ENCODE peak calls at places on chromosome 20, in ten cellular contexts. One of them, this sample, is unnamed.

GRCh38 chr20:58235010-58235409 is 6.6 kb upstream of the ANKRD60 start:
- DNase-seq in progenitor cell of endocrine pancreas: no peak
- DNase-seq in posterior cingulate gyrus: no peak
- DNase-seq in OCI-LY7: no peak
- DNase-seq in activated T-cell treated with anti-CD3 and anti-CD28 coated beads, Interleukin-2, amount 50 U/mL, for 4 hours: no peak
- DNase-seq in amygdala: no peak
- DNase-seq in T-helper 2 cell: peak
- DNase-seq in stimulated activated CD4-positive, alpha-beta T cell treated with anti-CD3 and anti-CD28 coated beads, Interleukin-1b, Interleukin-23, amount 100 ng/mL, for 1 hour: no peak
- DNase-seq in effector CD4-positive, alpha-beta T cell: no peak
- DNase-seq in B cell: no peak
- DNase-seq in this sample: no peak

GRCh38 chr20:45419188-45420091 is 3.5 kb downstream of the PIGT start:
- DNase-seq in amygdala: no peak
- DNase-seq in posterior cingulate gyrus: peak
- DNase-seq in T-helper 2 cell: no peak
- DNase-seq in OCI-LY7: peak
- DNase-seq in B cell: peak
- DNase-seq in progenitor cell of endocrine pancreas: no peak
- DNase-seq in activated T-cell treated with anti-CD3 and anti-CD28 coated beads, Interleukin-2, amount 50 U/mL, for 4 hours: no peak
- DNase-seq in stimulated activated CD4-positive, alpha-beta T cell treated with anti-CD3 and anti-CD28 coated beads, Interleukin-1b, Interleukin-23, amount 100 ng/mL, for 1 hour: no peak
- DNase-seq in effector CD4-positive, alpha-beta T cell: no peak
- DNase-seq in this sample: peak

GRCh38 chr20:60037120-60037499 is 78.9 kb downstream of the CDH26 start:
- DNase-seq in activated T-cell treated with anti-CD3 and anti-CD28 coated beads, Interleukin-2, amount 50 U/mL, for 4 hours: no peak
- DNase-seq in stimulated activated CD4-positive, alpha-beta T cell treated with anti-CD3 and anti-CD28 coated beads, Interleukin-1b, Interleukin-23, amount 100 ng/mL, for 1 hour: no peak
- DNase-seq in effector CD4-positive, alpha-beta T cell: no peak
- DNase-seq in amygdala: no peak
- DNase-seq in T-helper 2 cell: no peak
- DNase-seq in progenitor cell of endocrine pancreas: no peak
- DNase-seq in B cell: no peak
- DNase-seq in OCI-LY7: no peak
- DNase-seq in posterior cingulate gyrus: no peak
- DNase-seq in this sample: no peak

GRCh38 chr20:47493175-47493953 is 8.3 kb upstream of the NCOA3 start:
- DNase-seq in posterior cingulate gyrus: peak
- DNase-seq in activated T-cell treated with anti-CD3 and anti-CD28 coated beads, Interleukin-2, amount 50 U/mL, for 4 hours: peak
- DNase-seq in T-helper 2 cell: no peak
- DNase-seq in stimulated activated CD4-positive, alpha-beta T cell treated with anti-CD3 and anti-CD28 coated beads, Interleukin-1b, Interleukin-23, amount 100 ng/mL, for 1 hour: peak
- DNase-seq in amygdala: no peak
- DNase-seq in OCI-LY7: peak
- DNase-seq in B cell: peak
- DNase-seq in effector CD4-positive, alpha-beta T cell: peak
- DNase-seq in progenitor cell of endocrine pancreas: no peak
- DNase-seq in this sample: peak

GRCh38 chr20:61719691-61720347 is 345.9 kb downstream of the TAF4 start:
- DNase-seq in stimulated activated CD4-positive, alpha-beta T cell treated with anti-CD3 and anti-CD28 coated beads, Interleukin-1b, Interleukin-23, amount 100 ng/mL, for 1 hour: peak
- DNase-seq in posterior cingulate gyrus: no peak
- DNase-seq in amygdala: no peak
- DNase-seq in B cell: no peak
- DNase-seq in OCI-LY7: no peak
- DNase-seq in T-helper 2 cell: peak
- DNase-seq in activated T-cell treated with anti-CD3 and anti-CD28 coated beads, Interleukin-2, amount 50 U/mL, for 4 hours: no peak
- DNase-seq in progenitor cell of endocrine pancreas: no peak
- DNase-seq in effector CD4-positive, alpha-beta T cell: peak
- DNase-seq in this sample: no peak

GRCh38 chr20:51198238-51198637 is 175.3 kb upstream of the KCNG1 start:
- DNase-seq in B cell: no peak
- DNase-seq in amygdala: no peak
- DNase-seq in stimulated activated CD4-positive, alpha-beta T cell treated with anti-CD3 and anti-CD28 coated beads, Interleukin-1b, Interleukin-23, amount 100 ng/mL, for 1 hour: no peak
- DNase-seq in T-helper 2 cell: no peak
- DNase-seq in progenitor cell of endocrine pancreas: no peak
- DNase-seq in activated T-cell treated with anti-CD3 and anti-CD28 coated beads, Interleukin-2, amount 50 U/mL, for 4 hours: no peak
- DNase-seq in OCI-LY7: no peak
- DNase-seq in effector CD4-positive, alpha-beta T cell: no peak
- DNase-seq in posterior cingulate gyrus: no peak
- DNase-seq in this sample: no peak

GRCh38 chr20:22264917-22265316 is 319.5 kb downstream of the FOXA2 start:
- DNase-seq in T-helper 2 cell: no peak
- DNase-seq in effector CD4-positive, alpha-beta T cell: no peak
- DNase-seq in activated T-cell treated with anti-CD3 and anti-CD28 coated beads, Interleukin-2, amount 50 U/mL, for 4 hours: no peak
- DNase-seq in progenitor cell of endocrine pancreas: no peak
- DNase-seq in amygdala: no peak
- DNase-seq in posterior cingulate gyrus: no peak
- DNase-seq in OCI-LY7: no peak
- DNase-seq in stimulated activated CD4-positive, alpha-beta T cell treated with anti-CD3 and anti-CD28 coated beads, Interleukin-1b, Interleukin-23, amount 100 ng/mL, for 1 hour: no peak
- DNase-seq in B cell: no peak
- DNase-seq in this sample: no peak

GRCh38 chr20:32019563-32020463 is 9.6 kb downstream of the CCM2L start:
- DNase-seq in B cell: peak
- DNase-seq in stimulated activated CD4-positive, alpha-beta T cell treated with anti-CD3 and anti-CD28 coated beads, Interleukin-1b, Interleukin-23, amount 100 ng/mL, for 1 hour: no peak
- DNase-seq in amygdala: no peak
- DNase-seq in T-helper 2 cell: no peak
- DNase-seq in activated T-cell treated with anti-CD3 and anti-CD28 coated beads, Interleukin-2, amount 50 U/mL, for 4 hours: no peak
- DNase-seq in OCI-LY7: no peak
- DNase-seq in effector CD4-positive, alpha-beta T cell: no peak
- DNase-seq in progenitor cell of endocrine pancreas: no peak
- DNase-seq in posterior cingulate gyrus: no peak
- DNase-seq in this sample: no peak

GRCh38 chr20:48659888-48660287 is 167.9 kb downstream of the PREX1 start:
- DNase-seq in T-helper 2 cell: no peak
- DNase-seq in amygdala: no peak
- DNase-seq in activated T-cell treated with anti-CD3 and anti-CD28 coated beads, Interleukin-2, amount 50 U/mL, for 4 hours: no peak
- DNase-seq in progenitor cell of endocrine pancreas: no peak
- DNase-seq in B cell: no peak
- DNase-seq in OCI-LY7: no peak
- DNase-seq in effector CD4-positive, alpha-beta T cell: no peak
- DNase-seq in stimulated activated CD4-positive, alpha-beta T cell treated with anti-CD3 and anti-CD28 coated beads, Interleukin-1b, Interleukin-23, amount 100 ng/mL, for 1 hour: no peak
- DNase-seq in posterior cingulate gyrus: no peak
- DNase-seq in this sample: peak

GRCh38 chr20:16349518-16350295 is 223.5 kb downstream of the KIF16B start:
- DNase-seq in OCI-LY7: no peak
- DNase-seq in T-helper 2 cell: no peak
- DNase-seq in stimulated activated CD4-positive, alpha-beta T cell treated with anti-CD3 and anti-CD28 coated beads, Interleukin-1b, Interleukin-23, amount 100 ng/mL, for 1 hour: no peak
- DNase-seq in amygdala: no peak
- DNase-seq in posterior cingulate gyrus: no peak
- DNase-seq in progenitor cell of endocrine pancreas: no peak
- DNase-seq in activated T-cell treated with anti-CD3 and anti-CD28 coated beads, Interleukin-2, amount 50 U/mL, for 4 hours: no peak
- DNase-seq in effector CD4-positive, alpha-beta T cell: no peak
- DNase-seq in B cell: no peak
- DNase-seq in this sample: no peak

GRCh38 chr20:49335456-49335855 is 57.6 kb upstream of the ZNFX1 start:
- DNase-seq in posterior cingulate gyrus: no peak
- DNase-seq in stimulated activated CD4-positive, alpha-beta T cell treated with anti-CD3 and anti-CD28 coated beads, Interleukin-1b, Interleukin-23, amount 100 ng/mL, for 1 hour: no peak
- DNase-seq in T-helper 2 cell: no peak
- DNase-seq in activated T-cell treated with anti-CD3 and anti-CD28 coated beads, Interleukin-2, amount 50 U/mL, for 4 hours: no peak
- DNase-seq in amygdala: no peak
- DNase-seq in B cell: no peak
- DNase-seq in effector CD4-positive, alpha-beta T cell: no peak
- DNase-seq in OCI-LY7: no peak
- DNase-seq in progenitor cell of endocrine pancreas: no peak
- DNase-seq in this sample: no peak

GRCh38 chr20:43022081-43022480 is 167.6 kb downstream of the PTPRT start:
- DNase-seq in B cell: no peak
- DNase-seq in posterior cingulate gyrus: no peak
- DNase-seq in activated T-cell treated with anti-CD3 and anti-CD28 coated beads, Interleukin-2, amount 50 U/mL, for 4 hours: no peak
- DNase-seq in progenitor cell of endocrine pancreas: no peak
- DNase-seq in T-helper 2 cell: no peak
- DNase-seq in OCI-LY7: no peak
- DNase-seq in effector CD4-positive, alpha-beta T cell: no peak
- DNase-seq in amygdala: no peak
- DNase-seq in stimulated activated CD4-positive, alpha-beta T cell treated with anti-CD3 and anti-CD28 coated beads, Interleukin-1b, Interleukin-23, amount 100 ng/mL, for 1 hour: no peak
- DNase-seq in this sample: no peak

GRCh38 chr20:31573555-31574295 is 31.4 kb upstream of the ID1 start:
- DNase-seq in progenitor cell of endocrine pancreas: no peak
- DNase-seq in stimulated activated CD4-positive, alpha-beta T cell treated with anti-CD3 and anti-CD28 coated beads, Interleukin-1b, Interleukin-23, amount 100 ng/mL, for 1 hour: no peak
- DNase-seq in posterior cingulate gyrus: no peak
- DNase-seq in B cell: no peak
- DNase-seq in activated T-cell treated with anti-CD3 and anti-CD28 coated beads, Interleukin-2, amount 50 U/mL, for 4 hours: no peak
- DNase-seq in OCI-LY7: no peak
- DNase-seq in amygdala: no peak
- DNase-seq in T-helper 2 cell: no peak
- DNase-seq in effector CD4-positive, alpha-beta T cell: no peak
- DNase-seq in this sample: no peak

GRCh38 chr20:49245921-49246740 is 26.9 kb downstream of the DDX27 start:
- DNase-seq in activated T-cell treated with anti-CD3 and anti-CD28 coated beads, Interleukin-2, amount 50 U/mL, for 4 hours: no peak
- DNase-seq in posterior cingulate gyrus: peak
- DNase-seq in progenitor cell of endocrine pancreas: no peak
- DNase-seq in stimulated activated CD4-positive, alpha-beta T cell treated with anti-CD3 and anti-CD28 coated beads, Interleukin-1b, Interleukin-23, amount 100 ng/mL, for 1 hour: no peak
- DNase-seq in amygdala: no peak
- DNase-seq in effector CD4-positive, alpha-beta T cell: no peak
- DNase-seq in T-helper 2 cell: no peak
- DNase-seq in OCI-LY7: peak
- DNase-seq in B cell: peak
- DNase-seq in this sample: peak

GRCh38 chr20:21706345-21707195 is 1.1 kb downstream of the PAX1 start:
- DNase-seq in progenitor cell of endocrine pancreas: no peak
- DNase-seq in B cell: no peak
- DNase-seq in stimulated activated CD4-positive, alpha-beta T cell treated with anti-CD3 and anti-CD28 coated beads, Interleukin-1b, Interleukin-23, amount 100 ng/mL, for 1 hour: no peak
- DNase-seq in effector CD4-positive, alpha-beta T cell: no peak
- DNase-seq in activated T-cell treated with anti-CD3 and anti-CD28 coated beads, Interleukin-2, amount 50 U/mL, for 4 hours: no peak
- DNase-seq in amygdala: no peak
- DNase-seq in posterior cingulate gyrus: no peak
- DNase-seq in OCI-LY7: no peak
- DNase-seq in T-helper 2 cell: no peak
- DNase-seq in this sample: no peak

GRCh38 chr20:9517297-9518134 is 3.1 kb downstream of the LAMP5 start:
- DNase-seq in progenitor cell of endocrine pancreas: no peak
- DNase-seq in posterior cingulate gyrus: no peak
- DNase-seq in OCI-LY7: no peak
- DNase-seq in stimulated activated CD4-positive, alpha-beta T cell treated with anti-CD3 and anti-CD28 coated beads, Interleukin-1b, Interleukin-23, amount 100 ng/mL, for 1 hour: no peak
- DNase-seq in effector CD4-positive, alpha-beta T cell: no peak
- DNase-seq in B cell: no peak
- DNase-seq in T-helper 2 cell: no peak
- DNase-seq in amygdala: no peak
- DNase-seq in activated T-cell treated with anti-CD3 and anti-CD28 coated beads, Interleukin-2, amount 50 U/mL, for 4 hours: no peak
- DNase-seq in this sample: no peak

GRCh38 chr20:41178904-41179432 is 41.6 kb downstream of the PLCG1 start:
- DNase-seq in progenitor cell of endocrine pancreas: peak
- DNase-seq in stimulated activated CD4-positive, alpha-beta T cell treated with anti-CD3 and anti-CD28 coated beads, Interleukin-1b, Interleukin-23, amount 100 ng/mL, for 1 hour: no peak
- DNase-seq in OCI-LY7: no peak
- DNase-seq in B cell: no peak
- DNase-seq in activated T-cell treated with anti-CD3 and anti-CD28 coated beads, Interleukin-2, amount 50 U/mL, for 4 hours: no peak
- DNase-seq in posterior cingulate gyrus: peak
- DNase-seq in amygdala: no peak
- DNase-seq in effector CD4-positive, alpha-beta T cell: no peak
- DNase-seq in T-helper 2 cell: no peak
- DNase-seq in this sample: peak

GRCh38 chr20:31869942-31870702 is at the start of the genes DUSP15 and TTLL9:
- DNase-seq in posterior cingulate gyrus: peak
- DNase-seq in B cell: peak
- DNase-seq in stimulated activated CD4-positive, alpha-beta T cell treated with anti-CD3 and anti-CD28 coated beads, Interleukin-1b, Interleukin-23, amount 100 ng/mL, for 1 hour: no peak
- DNase-seq in OCI-LY7: no peak
- DNase-seq in effector CD4-positive, alpha-beta T cell: no peak
- DNase-seq in T-helper 2 cell: no peak
- DNase-seq in amygdala: peak
- DNase-seq in progenitor cell of endocrine pancreas: peak
- DNase-seq in activated T-cell treated with anti-CD3 and anti-CD28 coated beads, Interleukin-2, amount 50 U/mL, for 4 hours: no peak
- DNase-seq in this sample: peak

GRCh38 chr20:42530855-42531674 is 658.6 kb downstream of the PTPRT start:
- DNase-seq in activated T-cell treated with anti-CD3 and anti-CD28 coated beads, Interleukin-2, amount 50 U/mL, for 4 hours: no peak
- DNase-seq in T-helper 2 cell: no peak
- DNase-seq in progenitor cell of endocrine pancreas: no peak
- DNase-seq in posterior cingulate gyrus: no peak
- DNase-seq in effector CD4-positive, alpha-beta T cell: no peak
- DNase-seq in stimulated activated CD4-positive, alpha-beta T cell treated with anti-CD3 and anti-CD28 coated beads, Interleukin-1b, Interleukin-23, amount 100 ng/mL, for 1 hour: no peak
- DNase-seq in OCI-LY7: peak
- DNase-seq in B cell: no peak
- DNase-seq in amygdala: no peak
- DNase-seq in this sample: peak

GRCh38 chr20:63861981-63862901 is 943 bp downstream of the ABHD16B start:
- DNase-seq in B cell: no peak
- DNase-seq in stimulated activated CD4-positive, alpha-beta T cell treated with anti-CD3 and anti-CD28 coated beads, Interleukin-1b, Interleukin-23, amount 100 ng/mL, for 1 hour: no peak
- DNase-seq in amygdala: no peak
- DNase-seq in effector CD4-positive, alpha-beta T cell: no peak
- DNase-seq in OCI-LY7: no peak
- DNase-seq in progenitor cell of endocrine pancreas: no peak
- DNase-seq in activated T-cell treated with anti-CD3 and anti-CD28 coated beads, Interleukin-2, amount 50 U/mL, for 4 hours: no peak
- DNase-seq in T-helper 2 cell: no peak
- DNase-seq in posterior cingulate gyrus: no peak
- DNase-seq in this sample: no peak

GRCh38 chr20:54048489-54048888 is 21.9 kb downstream of the BCAS1 start:
- DNase-seq in activated T-cell treated with anti-CD3 and anti-CD28 coated beads, Interleukin-2, amount 50 U/mL, for 4 hours: no peak
- DNase-seq in T-helper 2 cell: no peak
- DNase-seq in effector CD4-positive, alpha-beta T cell: no peak
- DNase-seq in stimulated activated CD4-positive, alpha-beta T cell treated with anti-CD3 and anti-CD28 coated beads, Interleukin-1b, Interleukin-23, amount 100 ng/mL, for 1 hour: no peak
- DNase-seq in progenitor cell of endocrine pancreas: no peak
- DNase-seq in posterior cingulate gyrus: no peak
- DNase-seq in amygdala: no peak
- DNase-seq in B cell: no peak
- DNase-seq in OCI-LY7: no peak
- DNase-seq in this sample: no peak